ENCODE peak calls at places on chromosomes 6 and 20, in six cellular contexts. One of them, this sample, is unnamed.

GRCh38 chr6:39931607-39932006 is 2.7 kb downstream of the MOCS1 start:
- DNase-seq in mesendoderm: no peak
- DNase-seq in trophoblast cell: no peak
- DNase-seq in H1: no peak
- DNase-seq in IMR-90: no peak
- DNase-seq in H9: no peak
- DNase-seq in this sample: no peak

GRCh38 chr6:18327621-18328548 is 59.3 kb upstream of the RNF144B start:
- DNase-seq in H9: peak
- DNase-seq in trophoblast cell: no peak
- DNase-seq in IMR-90: no peak
- DNase-seq in mesendoderm: peak
- DNase-seq in H1: peak
- DNase-seq in this sample: no peak

GRCh38 chr20:23161968-23162696 is 76.0 kb upstream of the CD93 start:
- DNase-seq in IMR-90: no peak
- DNase-seq in trophoblast cell: no peak
- DNase-seq in H9: peak
- DNase-seq in mesendoderm: no peak
- DNase-seq in H1: peak
- DNase-seq in this sample: no peak

GRCh38 chr20:47546184-47547033 is 44.7 kb downstream of the NCOA3 start:
- DNase-seq in H9: no peak
- DNase-seq in IMR-90: peak
- DNase-seq in H1: no peak
- DNase-seq in mesendoderm: no peak
- DNase-seq in trophoblast cell: peak
- DNase-seq in this sample: no peak

GRCh38 chr6:85544776-85545175 is 48.9 kb downstream of the SNX14 start:
- DNase-seq in mesendoderm: no peak
- DNase-seq in IMR-90: peak
- DNase-seq in H1: no peak
- DNase-seq in H9: no peak
- DNase-seq in trophoblast cell: no peak
- DNase-seq in this sample: no peak

GRCh38 chr20:61115627-61116026 is 136.4 kb upstream of the CDH4 start:
- DNase-seq in H9: no peak
- DNase-seq in IMR-90: no peak
- DNase-seq in trophoblast cell: no peak
- DNase-seq in H1: no peak
- DNase-seq in mesendoderm: no peak
- DNase-seq in this sample: no peak

GRCh38 chr6:105259912-105260889 is 80.4 kb upstream of the POPDC3 start:
- DNase-seq in IMR-90: no peak
- DNase-seq in H9: no peak
- DNase-seq in H1: no peak
- DNase-seq in mesendoderm: peak
- DNase-seq in trophoblast cell: no peak
- DNase-seq in this sample: peak

GRCh38 chr6:36698196-36698595 is 570 bp downstream of the RAB44 start:
- DNase-seq in mesendoderm: no peak
- DNase-seq in H9: peak
- DNase-seq in H1: no peak
- DNase-seq in trophoblast cell: no peak
- DNase-seq in IMR-90: no peak
- DNase-seq in this sample: no peak

GRCh38 chr6:140846518-140847277 is 1286.0 kb upstream of the GJE1 start:
- DNase-seq in H9: no peak
- DNase-seq in IMR-90: peak
- DNase-seq in H1: no peak
- DNase-seq in trophoblast cell: no peak
- DNase-seq in mesendoderm: no peak
- DNase-seq in this sample: no peak
- H3K9ac ChIP-seq in H9: no peak
- H3K9ac ChIP-seq in IMR-90: no peak
- H3K9ac ChIP-seq in H1: no peak
- H3K9ac ChIP-seq in trophoblast cell: no peak
- H3K9ac ChIP-seq in mesendoderm: no peak
- H3K9ac ChIP-seq in this sample: no peak

GRCh38 chr20:3204124-3204794 is at the start of gene DDRGK1:
- DNase-seq in IMR-90: peak
- DNase-seq in H1: peak
- DNase-seq in trophoblast cell: peak
- DNase-seq in mesendoderm: peak
- DNase-seq in H9: peak
- DNase-seq in this sample: peak
- H2BK120ac ChIP-seq in IMR-90: peak
- H2BK120ac ChIP-seq in H1: no peak
- H2BK120ac ChIP-seq in trophoblast cell: peak
- H2BK120ac ChIP-seq in mesendoderm: no peak
- H2BK120ac ChIP-seq in H9: no peak
- H2BK120ac ChIP-seq in this sample: no peak

DNA sequence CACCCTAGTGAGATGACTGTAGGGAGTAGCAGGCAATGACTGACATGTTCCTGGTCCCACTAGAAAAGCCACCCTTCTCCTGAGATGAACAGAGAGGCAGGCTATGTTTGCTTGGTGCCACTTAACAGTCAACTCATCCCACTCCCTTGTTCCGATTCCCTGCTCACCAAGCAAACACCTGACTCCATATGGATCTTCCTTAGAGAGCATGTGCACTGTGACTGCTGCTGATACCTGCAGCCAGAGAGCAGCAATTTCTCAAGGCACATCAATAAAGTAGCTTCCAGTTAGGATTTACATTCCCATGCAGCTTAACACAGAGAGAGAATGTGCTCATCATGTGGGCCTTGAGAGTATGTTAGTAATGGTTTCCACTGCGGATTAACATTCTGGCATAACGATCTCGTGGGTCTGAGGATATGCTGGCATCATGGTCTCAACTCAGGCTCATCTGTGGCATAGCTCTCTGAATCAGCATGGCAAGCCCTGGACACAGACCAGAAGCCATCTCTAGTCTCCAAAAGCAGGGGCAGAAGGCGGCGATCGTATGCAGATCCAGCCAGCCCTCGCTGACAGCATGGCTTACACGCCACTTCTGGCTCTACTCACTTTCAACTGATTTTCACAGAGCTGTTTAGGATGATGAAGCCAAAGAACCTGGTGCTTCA is 43.9 kb downstream of the ATXN1 start:
- DNase-seq in H1: no peak
- DNase-seq in H9: no peak
- DNase-seq in IMR-90: no peak
- DNase-seq in trophoblast cell: no peak
- DNase-seq in mesendoderm: no peak
- DNase-seq in this sample: no peak
- H2AK5ac ChIP-seq in H1: no peak
- H2AK5ac ChIP-seq in H9: no peak
- H2AK5ac ChIP-seq in IMR-90: no peak
- H2AK5ac ChIP-seq in trophoblast cell: no peak
- H2AK5ac ChIP-seq in mesendoderm: no peak
- H2AK5ac ChIP-seq in this sample: no peak

DNA sequence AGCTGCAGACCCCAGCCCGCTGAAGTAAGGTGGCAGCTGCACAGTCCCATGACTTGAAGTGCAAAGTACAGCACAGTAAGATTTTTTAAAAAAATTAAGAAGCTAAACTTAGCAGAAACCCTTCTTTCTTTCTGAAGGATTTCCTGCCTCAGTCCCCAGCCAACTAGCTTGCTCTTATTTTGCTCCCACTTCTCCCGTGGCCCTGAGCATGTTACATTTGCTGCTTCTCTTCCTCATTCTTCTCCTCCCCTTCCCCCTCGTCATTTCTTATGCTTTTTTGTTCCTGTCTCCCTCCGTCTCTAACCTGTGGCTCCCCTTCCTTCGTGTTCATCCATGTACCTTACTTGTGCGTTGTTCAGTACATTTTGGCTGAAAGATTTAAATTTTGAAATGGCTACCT is 123.0 kb downstream of the SASH1 start:
- DNase-seq in H1: peak
- DNase-seq in H9: no peak
- DNase-seq in trophoblast cell: no peak
- DNase-seq in IMR-90: no peak
- DNase-seq in mesendoderm: no peak
- DNase-seq in this sample: no peak
- H3K9ac ChIP-seq in H1: no peak
- H3K9ac ChIP-seq in H9: no peak
- H3K9ac ChIP-seq in trophoblast cell: no peak
- H3K9ac ChIP-seq in IMR-90: no peak
- H3K9ac ChIP-seq in mesendoderm: no peak
- H3K9ac ChIP-seq in this sample: no peak

GRCh38 chr6:136792066-136792944 is at the start of gene MAP3K5:
- DNase-seq in mesendoderm: peak
- DNase-seq in H9: peak
- DNase-seq in H1: peak
- DNase-seq in trophoblast cell: peak
- DNase-seq in IMR-90: peak
- DNase-seq in this sample: peak
- H2BK120ac ChIP-seq in mesendoderm: no peak
- H2BK120ac ChIP-seq in H9: no peak
- H2BK120ac ChIP-seq in H1: no peak
- H2BK120ac ChIP-seq in trophoblast cell: peak
- H2BK120ac ChIP-seq in IMR-90: peak
- H2BK120ac ChIP-seq in this sample: no peak

GRCh38 chr6:134345780-134346179 is 27.9 kb upstream of the SGK1 start:
- DNase-seq in H1: no peak
- DNase-seq in mesendoderm: no peak
- DNase-seq in H9: no peak
- DNase-seq in IMR-90: no peak
- DNase-seq in trophoblast cell: no peak
- DNase-seq in this sample: no peak

GRCh38 chr6:134347916-134348805 is 30.2 kb upstream of the SGK1 start:
- DNase-seq in H9: no peak
- DNase-seq in H1: no peak
- DNase-seq in IMR-90: peak
- DNase-seq in trophoblast cell: no peak
- DNase-seq in mesendoderm: no peak
- DNase-seq in this sample: no peak

GRCh38 chr6:134342972-134343371 is 25.1 kb upstream of the SGK1 start:
- DNase-seq in H1: no peak
- DNase-seq in H9: no peak
- DNase-seq in IMR-90: no peak
- DNase-seq in mesendoderm: no peak
- DNase-seq in trophoblast cell: no peak
- DNase-seq in this sample: no peak

GRCh38 chr6:134351615-134352474 is 33.9 kb upstream of the SGK1 start:
- DNase-seq in mesendoderm: peak
- DNase-seq in H1: peak
- DNase-seq in H9: peak
- DNase-seq in trophoblast cell: no peak
- DNase-seq in IMR-90: peak
- DNase-seq in this sample: no peak

DNA sequence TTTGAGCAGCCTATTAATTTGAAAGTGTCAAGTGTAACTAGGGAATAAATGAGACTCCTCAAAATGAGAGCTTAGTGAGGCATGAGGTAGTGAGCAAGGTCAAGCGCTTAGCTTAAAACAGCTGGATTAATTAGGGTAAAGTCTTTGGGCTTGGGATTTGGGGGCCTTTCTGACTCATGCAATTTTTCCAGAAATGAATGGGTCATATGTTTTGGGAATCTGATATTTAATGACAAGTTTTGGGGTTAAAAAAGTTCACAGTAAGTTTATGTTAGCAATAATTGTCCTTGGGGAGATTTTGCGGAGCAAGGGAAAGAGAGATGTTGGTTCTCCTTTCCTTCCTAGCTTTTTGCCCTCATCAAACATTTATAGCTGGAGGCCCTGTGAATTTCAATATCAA is 29.2 kb upstream of the SGK1 start:
- DNase-seq in trophoblast cell: no peak
- DNase-seq in H9: no peak
- DNase-seq in IMR-90: no peak
- DNase-seq in H1: no peak
- DNase-seq in mesendoderm: no peak
- DNase-seq in this sample: no peak
- H2AK5ac ChIP-seq in trophoblast cell: no peak
- H2AK5ac ChIP-seq in H9: no peak
- H2AK5ac ChIP-seq in IMR-90: no peak
- H2AK5ac ChIP-seq in H1: no peak
- H2AK5ac ChIP-seq in mesendoderm: no peak
- H2AK5ac ChIP-seq in this sample: no peak

GRCh38 chr6:108275971-108276370 is 15.1 kb upstream of the SNX3 start:
- DNase-seq in H9: no peak
- DNase-seq in mesendoderm: no peak
- DNase-seq in trophoblast cell: no peak
- DNase-seq in H1: peak
- DNase-seq in IMR-90: no peak
- DNase-seq in this sample: no peak

GRCh38 chr6:108277831-108278230 is 17.0 kb upstream of the SNX3 start:
- DNase-seq in H9: no peak
- DNase-seq in IMR-90: no peak
- DNase-seq in mesendoderm: no peak
- DNase-seq in trophoblast cell: peak
- DNase-seq in H1: no peak
- DNase-seq in this sample: no peak

GRCh38 chr6:108274546-108274945 is 13.7 kb upstream of the SNX3 start:
- DNase-seq in mesendoderm: no peak
- DNase-seq in trophoblast cell: no peak
- DNase-seq in IMR-90: no peak
- DNase-seq in H1: peak
- DNase-seq in H9: no peak
- DNase-seq in this sample: no peak

GRCh38 chr6:108277295-108277694 is 16.5 kb upstream of the SNX3 start:
- DNase-seq in H1: peak
- DNase-seq in trophoblast cell: peak
- DNase-seq in H9: no peak
- DNase-seq in IMR-90: no peak
- DNase-seq in mesendoderm: peak
- DNase-seq in this sample: no peak
- H3K9ac ChIP-seq in H1: no peak
- H3K9ac ChIP-seq in trophoblast cell: no peak
- H3K9ac ChIP-seq in H9: no peak
- H3K9ac ChIP-seq in IMR-90: no peak
- H3K9ac ChIP-seq in mesendoderm: no peak
- H3K9ac ChIP-seq in this sample: no peak

DNA sequence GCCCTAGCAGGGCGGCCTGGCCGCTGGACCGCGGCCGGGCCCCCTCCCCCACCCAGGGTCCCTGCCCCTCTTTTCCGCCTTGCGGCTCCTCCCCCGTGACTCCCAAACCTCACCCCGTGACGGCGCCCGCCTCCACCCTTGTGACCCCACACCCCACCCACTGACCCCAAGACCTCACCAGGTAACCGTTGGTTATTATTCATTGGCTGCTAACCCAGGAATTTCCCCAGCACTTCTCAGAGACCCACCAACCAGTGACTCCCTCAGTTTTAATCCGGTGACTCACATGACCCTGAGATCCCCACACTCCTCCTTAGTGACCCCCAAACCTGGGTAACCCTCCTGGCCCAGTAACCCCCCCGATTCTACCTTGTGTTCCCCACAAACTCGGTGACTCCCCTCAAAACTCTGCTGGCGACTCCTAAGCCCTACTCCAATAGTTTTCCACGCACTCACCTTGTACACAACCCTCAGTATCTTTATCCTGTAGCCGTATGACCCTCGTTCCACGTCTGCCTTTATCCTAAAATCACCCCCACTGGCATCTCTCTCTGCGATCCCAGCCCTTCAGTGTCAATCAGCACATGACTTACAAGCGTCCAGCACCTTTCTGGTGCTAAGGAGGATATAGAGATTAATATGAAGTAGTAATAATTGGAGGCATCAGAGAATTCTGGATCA is 551 bp downstream of the ZNF76 start:
- DNase-seq in H9: peak
- DNase-seq in trophoblast cell: peak
- DNase-seq in mesendoderm: peak
- DNase-seq in H1: peak
- DNase-seq in IMR-90: peak
- DNase-seq in this sample: peak
- H2BK120ac ChIP-seq in H9: no peak
- H2BK120ac ChIP-seq in trophoblast cell: peak
- H2BK120ac ChIP-seq in mesendoderm: no peak
- H2BK120ac ChIP-seq in H1: peak
- H2BK120ac ChIP-seq in IMR-90: peak
- H2BK120ac ChIP-seq in this sample: no peak

This sample was measured in neuronal stem cell.